ENCODE peak calls at places on chromosome 20, in four cellular contexts. R is foreskin fibroblast, B is choroid plexus epithelial cell, S is PC-3. P is an unnamed sample.

GRCh38 chr20:25288291-25289181 is 40.7 kb downstream of the PYGB start:
- DNase-seq in R (no peak), S (no peak), B (no peak), P (no peak)

GRCh38 chr20:41654884-41655283 is 36.7 kb upstream of the CHD6 start:
- DNase-seq in S (peak; percentile 33), R (peak; percentile 40), B (peak; percentile 37), P (no peak)

GRCh38 chr20:43938932-43939761 is 24.5 kb downstream of the TOX2 start:
- DNase-seq in S (peak; percentile 99), B (peak; percentile 100), R (peak; percentile 99), P (peak; percentile 98)

GRCh38 chr20:49460916-49461315 is 21.6 kb downstream of the KCNB1 start:
- DNase-seq in R (no peak), B (no peak), S (peak; percentile 100), P (no peak)

GRCh38 chr20:41004561-41005360 is 23.9 kb upstream of the TOP1 start:
- DNase-seq in S (peak; percentile 63), R (peak; percentile 48), B (peak; percentile 28), P (no peak)

GRCh38 chr20:48886811-48887210 is 34.7 kb upstream of the ARFGEF2 start:
- DNase-seq in B (no peak), R (no peak), S (no peak), P (no peak)

GRCh38 chr20:10005885-10006284 is 28.9 kb upstream of the ANKEF1 start:
- DNase-seq in R (no peak), S (no peak), B (no peak), P (no peak)

GRCh38 chr20:58125726-58126125 is 102.7 kb downstream of the ANKRD60 start:
- DNase-seq in R (no peak), B (no peak), S (no peak), P (no peak)

GRCh38 chr20:50294164-50295088 is 103.8 kb downstream of the CEBPB start:
- DNase-seq in S (no peak), R (no peak), B (no peak), P (no peak)

DNA sequence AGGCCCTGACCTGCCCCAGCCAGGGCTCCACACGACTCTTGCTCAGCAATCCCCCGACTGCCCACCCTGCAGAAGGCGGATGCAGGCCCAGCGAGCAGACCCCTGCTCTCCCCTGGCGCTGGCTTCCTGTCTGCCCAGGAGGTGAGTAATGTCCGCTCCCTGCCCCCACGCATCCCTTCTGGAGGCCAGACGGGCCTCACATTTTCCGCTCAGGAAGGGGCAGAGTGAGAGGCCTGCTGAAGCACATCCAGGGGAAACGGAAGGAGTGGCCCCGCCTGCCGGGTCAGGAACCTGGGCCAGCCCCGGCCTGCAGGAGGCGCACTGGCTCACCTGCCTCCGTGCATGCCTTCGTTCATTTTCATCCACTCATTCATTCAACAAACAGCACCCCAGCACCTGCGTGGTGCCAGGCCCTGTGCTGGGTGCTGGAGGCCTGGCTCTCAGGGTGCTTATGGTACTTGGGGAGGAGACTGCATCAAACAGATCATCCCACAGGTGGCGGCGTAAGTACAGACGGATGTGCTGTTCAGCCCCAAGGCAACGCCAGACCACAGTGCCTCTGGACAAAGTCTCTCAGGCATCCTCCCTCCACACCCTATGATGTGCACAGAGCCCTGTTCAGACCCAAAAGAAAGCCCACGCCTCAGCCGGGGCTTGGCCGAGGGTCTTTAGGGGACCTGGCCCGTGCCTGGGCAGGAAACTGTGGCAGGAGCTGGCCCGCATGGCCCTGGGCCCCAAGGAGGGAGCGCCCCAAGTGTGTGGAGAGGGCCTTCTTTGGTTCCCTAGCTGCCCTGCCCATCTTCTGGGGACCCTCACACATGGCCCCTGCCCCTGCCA is 112.1 kb downstream of the ASXL1 start:
- DNase-seq in B (peak; percentile 93), S (peak; percentile 38), R (peak; percentile 67), P (peak; percentile 50)
- TF ChIP-seq CTCF in B (peak; percentile 76), S (peak; percentile 61), R (peak; percentile 40), P (peak; percentile 79)

GRCh38 chr20:14219801-14220461 is 117.5 kb downstream of the FLRT3 start:
- DNase-seq in R (no peak), B (no peak), S (peak; percentile 81), P (no peak)
- TF ChIP-seq CTCF in R (no peak), B (no peak), S (no peak), P (no peak)

GRCh38 chr20:19185083-19185482 is 27.4 kb upstream of the SLC24A3 start:
- DNase-seq in R (no peak), S (peak; percentile 47), B (no peak), P (no peak)
- TF ChIP-seq CTCF in R (no peak), S (peak; percentile 43), B (no peak), P (no peak)

DNA sequence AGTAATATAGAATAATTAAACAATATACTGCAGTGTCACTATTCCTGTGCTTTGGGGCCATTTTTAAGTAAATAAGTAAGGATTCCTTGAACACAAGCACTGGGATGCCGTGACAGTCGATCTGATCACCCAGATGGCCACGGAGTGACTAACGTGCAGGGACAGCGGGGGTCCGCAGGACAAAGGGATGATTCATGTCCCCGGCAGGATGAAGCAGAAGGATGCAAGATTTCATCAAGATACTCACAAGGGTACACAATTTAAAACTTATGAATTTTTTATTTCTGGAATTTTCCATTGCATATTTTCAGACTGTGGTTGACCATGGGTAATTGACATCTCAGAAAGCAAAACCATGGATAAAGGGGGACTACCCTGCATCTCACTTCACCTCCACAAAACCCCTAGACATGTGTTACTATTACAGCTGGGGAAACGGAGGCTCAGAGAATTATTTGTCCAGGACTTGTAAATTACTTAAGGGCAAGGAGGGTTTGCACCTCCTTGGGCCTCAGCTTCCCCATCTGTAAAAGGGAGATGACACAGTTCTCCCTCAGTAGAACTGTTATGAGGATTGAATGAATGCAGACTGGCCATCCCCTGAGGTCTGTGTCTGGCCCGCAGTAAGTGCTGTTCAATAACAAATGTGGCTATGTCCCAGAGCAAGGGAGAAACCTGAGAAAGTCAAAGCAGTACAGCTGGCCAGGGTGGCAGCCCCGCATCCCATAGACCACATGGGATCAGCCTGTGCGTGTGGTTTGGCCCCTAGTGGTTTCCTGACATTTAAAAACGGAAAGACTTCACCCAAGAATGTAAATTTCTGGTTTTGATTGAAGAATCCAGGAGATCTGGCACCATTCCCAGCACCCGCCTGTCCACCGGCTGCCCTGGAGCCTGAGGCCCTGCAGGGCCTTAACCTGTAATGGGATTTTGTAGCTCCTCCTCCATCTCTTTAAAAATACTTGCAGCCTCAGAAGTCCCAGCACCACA is 235.5 kb downstream of the BMP7 start:
- DNase-seq in B (peak; percentile 85), S (peak; percentile 84), R (peak; percentile 69), P (peak; percentile 33)
- TF ChIP-seq CTCF in B (no peak), S (no peak), R (no peak), P (no peak)

DNA sequence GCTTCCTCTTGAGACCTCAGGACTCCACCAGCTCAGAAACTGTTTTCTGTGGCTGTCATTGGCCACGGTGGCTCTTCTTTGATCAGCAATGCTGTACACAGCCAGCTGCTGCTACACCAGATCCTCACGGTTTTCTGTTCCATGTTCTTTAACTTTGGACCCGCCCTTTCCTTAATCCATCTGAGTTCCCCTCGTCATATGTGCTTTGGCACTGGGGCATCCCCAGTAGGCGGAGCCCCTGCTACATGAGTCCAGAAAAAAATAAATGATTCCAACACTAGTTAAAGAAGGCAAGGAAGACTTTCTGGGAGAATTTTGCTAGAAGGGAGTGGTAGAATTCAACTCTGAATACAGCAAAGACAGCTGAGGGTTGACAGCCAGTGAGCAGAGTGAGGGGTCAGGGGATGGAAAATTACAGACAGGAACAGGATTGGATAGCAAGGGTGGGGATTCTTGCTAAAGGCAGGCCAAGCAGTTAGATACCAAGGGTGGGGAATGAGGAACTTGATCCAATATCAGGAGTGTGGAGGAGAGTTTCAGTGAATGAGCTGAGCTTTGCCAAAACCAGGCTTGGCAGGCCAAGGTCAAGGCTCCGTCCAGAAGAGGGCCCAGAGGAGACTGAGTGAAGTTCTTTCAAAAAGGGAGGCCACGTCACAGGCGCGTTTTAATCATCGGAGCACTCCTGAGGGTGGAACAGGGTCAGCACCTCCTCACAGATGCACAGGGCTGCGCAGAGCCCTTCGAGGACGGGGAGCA is 391.7 kb downstream of the CDH4 start:
- DNase-seq in B (no peak), R (no peak), S (no peak), P (no peak)
- TF ChIP-seq CTCF in B (no peak), R (no peak), S (no peak), P (no peak)

P was measured in HFFc6.